ENCODE peak calls at places on chromosomes 12 and 14, in seven cellular contexts. Y, H, L, R, E, V and O are unnamed samples.

GRCh38 chr14:97704316-97704715 is 907.1 kb downstream of the VRK1 start:
- DNase-seq in Y (no peak), H (no peak), L (no peak), R (no peak), E (no peak), V (no peak), O (no peak)

GRCh38 chr14:55665067-55665700 is 85.2 kb downstream of the KTN1 start:
- DNase-seq in Y (no peak), H (no peak), L (no peak), R (no peak), E (no peak), V (no peak), O (no peak)

GRCh38 chr14:88179725-88180124 is 143.3 kb downstream of the KCNK10 start:
- DNase-seq in Y (no peak), H (no peak), L (no peak), R (no peak), E (no peak), V (no peak), O (no peak)

GRCh38 chr14:68215628-68216027 is 396.0 kb downstream of the RAD51B start:
- DNase-seq in Y (no peak), H (no peak), L (no peak), R (peak), E (no peak), V (no peak), O (no peak)

GRCh38 chr12:132787877-132788276 is 26.2 kb upstream of the ANKLE2 start:
- DNase-seq in Y (no peak), H (no peak), L (no peak), R (no peak), E (no peak), V (no peak), O (no peak)

GRCh38 chr14:52852810-52853521 is 61.6 kb upstream of the GNPNAT1 start:
- DNase-seq in Y (no peak), H (no peak), L (no peak), R (no peak), E (no peak), V (no peak), O (no peak)

GRCh38 chr12:30953257-30953656 is 26.7 kb downstream of the TSPAN11 start:
- DNase-seq in Y (no peak), H (no peak), L (no peak), R (no peak), E (no peak), V (no peak), O (no peak)

GRCh38 chr12:72313757-72314270 is 41.6 kb downstream of the TRHDE start:
- DNase-seq in Y (no peak), H (no peak), L (no peak), R (no peak), E (no peak), V (no peak), O (no peak)

GRCh38 chr12:130981156-130981789 is 27.6 kb downstream of the ADGRD1 start:
- DNase-seq in Y (no peak), H (no peak), L (no peak), R (no peak), E (peak), V (no peak), O (no peak)

GRCh38 chr12:69459477-69459876 is 10.7 kb upstream of the FRS2 start:
- DNase-seq in Y (no peak), H (no peak), L (no peak), R (no peak), E (no peak), V (no peak), O (no peak)

GRCh38 chr12:79415296-79415695 is 275.5 kb downstream of the PAWR start:
- DNase-seq in Y (no peak), H (no peak), L (no peak), R (no peak), E (no peak), V (no peak), O (no peak)

GRCh38 chr12:124527861-124528561 is 39.4 kb downstream of the NCOR2 start:
- DNase-seq in Y (no peak), H (no peak), L (no peak), R (no peak), E (no peak), V (no peak), O (no peak)

GRCh38 chr12:10941916-10942607 is 3.0 kb upstream of the TAS2R14 start:
- DNase-seq in Y (no peak), H (no peak), L (no peak), R (no peak), E (no peak), V (no peak), O (peak)

GRCh38 chr12:75439930-75440329 is 40.6 kb upstream of the GLIPR1 start:
- DNase-seq in Y (no peak), H (no peak), L (no peak), R (no peak), E (no peak), V (no peak), O (no peak)

GRCh38 chr12:46160081-46160980 is 108.5 kb downstream of the SLC38A1 start:
- DNase-seq in Y (no peak), H (no peak), L (no peak), R (no peak), E (no peak), V (no peak), O (peak)

GRCh38 chr14:99259327-99259726 is 12.7 kb downstream of the BCL11B start:
- DNase-seq in Y (no peak), H (no peak), L (no peak), R (no peak), E (no peak), V (peak), O (no peak)

GRCh38 chr14:53450871-53451270 is 297.7 kb upstream of the DDHD1 start:
- DNase-seq in Y (no peak), H (no peak), L (no peak), R (no peak), E (no peak), V (no peak), O (no peak)

GRCh38 chr12:91140660-91141045 is 29.4 kb upstream of the LUM start:
- DNase-seq in Y (no peak), H (no peak), L (no peak), R (no peak), E (no peak), V (no peak), O (no peak)

GRCh38 chr12:131219173-131220006 is 265.7 kb downstream of the ADGRD1 start:
- DNase-seq in Y (no peak), H (no peak), L (no peak), R (peak), E (no peak), V (no peak), O (no peak)

GRCh38 chr12:112971248-112971647 is 7.1 kb upstream of the OAS2 start:
- DNase-seq in Y (no peak), H (no peak), L (no peak), R (no peak), E (no peak), V (no peak), O (no peak)

GRCh38 chr12:43988838-43989560 is 153.1 kb downstream of the TMEM117 start:
- DNase-seq in Y (no peak), H (no peak), L (no peak), R (no peak), E (no peak), V (no peak), O (no peak)

GRCh38 chr12:50603817-50604639 is 99.2 kb downstream of the DIP2B start:
- DNase-seq in Y (no peak), H (no peak), L (no peak), R (no peak), E (peak), V (no peak), O (no peak)

GRCh38 chr12:80041071-80041470 is 58.3 kb upstream of the OTOGL start:
- DNase-seq in Y (no peak), H (no peak), L (no peak), R (no peak), E (no peak), V (no peak), O (no peak)

GRCh38 chr14:104549536-104550339 is 29.8 kb upstream of the C14orf180 start:
- DNase-seq in Y (no peak), H (no peak), L (no peak), R (no peak), E (no peak), V (peak), O (no peak)

GRCh38 chr12:93336344-93336743 is 41.4 kb upstream of the NUDT4 start:
- DNase-seq in Y (no peak), H (no peak), L (no peak), R (no peak), E (no peak), V (peak), O (no peak)

GRCh38 chr12:27693403-27693802 is 2.8 kb upstream of the REP15 start:
- DNase-seq in Y (no peak), H (no peak), L (no peak), R (no peak), E (no peak), V (no peak), O (no peak)

GRCh38 chr12:6950401-6950801 is 755 bp upstream of the PTPN6 start:
- DNase-seq in Y (no peak), H (no peak), L (peak), R (peak), E (no peak), V (no peak), O (no peak)

GRCh38 chr12:29782285-29782820 is 1.4 kb downstream of the TMTC1 start:
- DNase-seq in Y (no peak), H (no peak), L (no peak), R (peak), E (peak), V (no peak), O (no peak)

GRCh38 chr12:28759334-28759733 is 389.7 kb upstream of the FAR2 start:
- DNase-seq in Y (no peak), H (no peak), L (no peak), R (peak), E (no peak), V (no peak), O (peak)

GRCh38 chr12:108649668-108650067 is 16.0 kb upstream of the SELPLG start:
- DNase-seq in Y (no peak), H (no peak), L (no peak), R (no peak), E (no peak), V (peak), O (peak)

GRCh38 chr12:94625531-94625930 is 24.8 kb downstream of the TMCC3 start:
- DNase-seq in Y (no peak), H (no peak), L (no peak), R (no peak), E (no peak), V (no peak), O (no peak)

GRCh38 chr14:93007225-93007997 is 84.5 kb downstream of the CHGA start:
- DNase-seq in Y (peak), H (no peak), L (no peak), R (peak), E (peak), V (no peak), O (peak)

GRCh38 chr14:53865716-53866115 is 90.9 kb downstream of the BMP4 start:
- DNase-seq in Y (no peak), H (no peak), L (no peak), R (no peak), E (no peak), V (no peak), O (no peak)

GRCh38 chr14:52797653-52798052 is 6.2 kb upstream of the GNPNAT1 start:
- DNase-seq in Y (no peak), H (no peak), L (no peak), R (no peak), E (no peak), V (no peak), O (no peak)

GRCh38 chr14:51211149-51211548 is 28.9 kb upstream of the TMX1 start:
- DNase-seq in Y (no peak), H (no peak), L (no peak), R (no peak), E (no peak), V (no peak), O (no peak)

DNA sequence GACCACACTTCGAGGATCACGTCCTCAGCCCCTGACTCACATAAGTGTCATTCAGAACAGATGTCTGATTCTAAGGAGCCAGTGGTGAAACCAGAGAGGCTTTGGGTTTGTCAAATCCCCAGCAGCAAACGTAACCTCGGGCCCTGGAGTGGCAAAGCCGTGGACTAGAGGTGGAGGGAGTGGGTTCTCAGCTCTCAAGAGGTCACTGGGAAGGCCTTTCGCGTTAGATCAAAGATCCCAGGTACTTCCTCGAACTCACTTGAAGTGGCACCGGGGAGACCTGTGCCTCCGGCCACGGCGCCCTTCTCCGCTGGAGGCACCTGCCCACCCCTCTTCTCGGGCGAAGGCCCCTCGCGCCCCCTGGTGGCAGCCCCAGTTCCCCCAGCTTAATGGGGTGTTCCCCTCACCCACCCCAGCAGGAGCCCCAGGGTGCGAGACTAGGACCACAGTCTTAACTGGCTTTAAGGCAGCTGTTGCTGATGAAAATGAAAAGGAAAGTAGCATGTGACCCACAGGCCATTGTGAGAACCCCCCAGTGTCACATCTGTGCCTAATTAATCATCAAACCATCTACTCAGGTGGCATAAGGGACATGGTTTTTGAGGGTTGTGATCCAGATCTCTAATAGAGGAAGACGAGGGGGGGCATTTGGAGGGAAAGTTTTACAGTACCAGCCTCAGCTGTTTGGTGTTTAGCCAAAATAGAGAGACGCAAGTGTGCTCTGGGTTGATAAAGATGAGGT is 672 bp upstream of the ESR2 start:
- DNase-seq in Y (peak), H (peak), L (peak), R (peak), E (no peak), V (peak), O (no peak)
- H3K4me3 ChIP-seq in Y (peak), H (peak), L (peak), R (no peak), E (peak), V (peak), O (peak)

GRCh38 chr14:22559041-22559440 is 30.0 kb downstream of the DAD1 start:
- DNase-seq in Y (no peak), H (no peak), L (no peak), R (no peak), E (no peak), V (no peak), O (no peak)

GRCh38 chr14:22563987-22564386 is 25.0 kb downstream of the DAD1 start:
- DNase-seq in Y (no peak), H (no peak), L (no peak), R (no peak), E (no peak), V (no peak), O (no peak)

GRCh38 chr14:22560638-22561365 is 28.2 kb downstream of the DAD1 start:
- DNase-seq in Y (no peak), H (no peak), L (no peak), R (peak), E (no peak), V (no peak), O (no peak)

GRCh38 chr14:22561661-22562579 is 27.1 kb downstream of the DAD1 start:
- DNase-seq in Y (no peak), H (peak), L (no peak), R (peak), E (no peak), V (no peak), O (no peak)

GRCh38 chr14:22561366-22561660 is 27.7 kb downstream of the DAD1 start:
- DNase-seq in Y (no peak), H (no peak), L (no peak), R (no peak), E (no peak), V (no peak), O (no peak)
- H3K4me3 ChIP-seq in Y (no peak), H (no peak), L (no peak), R (peak), E (no peak), V (no peak), O (no peak)

GRCh38 chr14:100882026-100882967 is 21.2 kb downstream of the RTL1 start:
- DNase-seq in Y (peak), H (no peak), L (peak), R (no peak), E (no peak), V (no peak), O (no peak)
- H3K4me3 ChIP-seq in Y (no peak), H (no peak), L (no peak), R (no peak), E (no peak), V (no peak), O (no peak)

DNA sequence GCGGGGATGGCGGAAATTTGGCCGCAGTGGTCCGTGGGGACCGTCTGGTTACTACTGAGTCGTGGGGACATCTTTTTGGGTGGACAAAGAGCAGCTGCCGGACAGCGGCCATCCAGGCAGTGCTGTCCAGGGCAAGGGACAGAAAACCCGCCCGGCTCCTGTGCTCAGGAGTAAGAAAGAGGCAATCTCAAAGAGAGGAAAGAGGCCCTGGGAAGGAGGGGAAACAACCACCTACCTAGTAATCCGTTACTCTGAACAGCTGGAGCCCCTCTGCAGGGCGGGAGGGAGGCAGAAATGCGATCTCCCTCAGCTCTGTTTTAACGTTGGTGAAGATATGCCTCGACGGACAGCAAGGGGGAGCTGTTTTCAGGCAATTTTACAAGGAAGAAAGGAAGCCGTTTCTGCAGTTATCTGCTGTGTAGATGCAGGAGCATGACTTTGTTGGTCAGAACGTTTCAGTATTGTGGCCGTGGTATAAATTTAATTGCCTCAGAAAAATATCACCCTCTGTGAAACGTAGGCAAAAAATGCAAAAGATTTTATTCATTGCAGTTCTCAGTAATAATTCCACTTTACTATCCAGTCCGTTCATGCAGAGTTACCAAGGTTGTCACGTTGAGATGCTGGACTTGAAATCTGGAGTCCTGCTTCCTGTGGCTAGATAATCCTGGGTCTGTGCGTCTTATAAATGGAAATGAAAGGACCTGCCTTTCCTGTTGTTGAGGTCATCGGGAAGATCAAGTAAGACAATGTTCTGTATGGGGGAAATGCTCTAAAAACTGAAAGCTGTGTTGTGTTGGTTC is 1.1 kb upstream of the AVPR1A start:
- DNase-seq in Y (peak), H (no peak), L (peak), R (peak), E (no peak), V (no peak), O (no peak)
- H3K4me3 ChIP-seq in Y (peak), H (no peak), L (peak), R (no peak), E (peak), V (no peak), O (peak)

GRCh38 chr14:69726761-69727511 is 40.0 kb upstream of the SRSF5 start:
- DNase-seq in Y (peak), H (peak), L (peak), R (peak), E (peak), V (peak), O (no peak)
- H3K4me3 ChIP-seq in Y (peak), H (peak), L (peak), R (no peak), E (peak), V (no peak), O (peak)

GRCh38 chr14:45251912-45252311 is 1.1 kb downstream of the MIS18BP1 start:
- DNase-seq in Y (no peak), H (no peak), L (no peak), R (peak), E (no peak), V (no peak), O (no peak)

GRCh38 chr14:45247427-45247826 is 5.6 kb downstream of the MIS18BP1 start:
- DNase-seq in Y (no peak), H (no peak), L (no peak), R (peak), E (no peak), V (no peak), O (no peak)

GRCh38 chr14:45252356-45253069 is 489 bp downstream of the MIS18BP1 start:
- DNase-seq in Y (no peak), H (no peak), L (no peak), R (peak), E (no peak), V (no peak), O (no peak)

GRCh38 chr14:45253070-45253753 is at the start of gene MIS18BP1:
- DNase-seq in Y (peak), H (peak), L (peak), R (peak), E (peak), V (peak), O (peak)

GRCh38 chr14:45249847-45250575 is 3.0 kb downstream of the MIS18BP1 start:
- DNase-seq in Y (no peak), H (no peak), L (no peak), R (peak), E (no peak), V (no peak), O (no peak)
- H3K4me3 ChIP-seq in Y (peak), H (no peak), L (no peak), R (peak), E (no peak), V (no peak), O (no peak)

DNA sequence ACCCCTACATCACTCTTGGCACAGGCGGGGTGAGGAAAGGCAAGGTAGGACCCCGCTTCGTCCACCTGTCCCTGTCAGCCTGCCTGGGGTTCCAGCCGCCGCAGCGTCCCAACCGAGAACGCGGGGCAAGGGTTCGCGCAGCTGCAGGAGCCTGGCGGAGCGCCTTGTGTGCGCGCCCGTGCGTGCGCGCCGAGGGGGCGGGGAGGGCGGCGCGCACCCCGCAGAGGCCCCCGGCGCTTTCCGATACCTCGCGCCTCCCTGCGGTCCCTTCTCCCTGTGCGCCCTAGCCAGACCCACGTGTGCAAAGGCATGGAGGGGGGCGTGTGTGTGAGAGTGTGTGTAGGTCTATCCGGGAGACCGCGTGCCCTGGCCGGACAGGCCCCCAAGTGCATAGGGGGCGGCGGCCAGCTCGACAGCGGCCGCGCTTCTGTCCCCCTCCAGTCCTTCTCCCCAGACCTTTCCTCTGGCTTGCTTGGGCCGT is 122.4 kb downstream of the TSPAN9 start:
- DNase-seq in Y (no peak), H (no peak), L (no peak), R (no peak), E (no peak), V (no peak), O (no peak)
- H3K4me3 ChIP-seq in Y (peak), H (no peak), L (peak), R (no peak), E (peak), V (peak), O (peak)